ENCODE peak calls at places on chromosomes 13 and 19, in eight cellular contexts. X, I, K, Q, D, O, W and J are unnamed samples.

GRCh38 chr19:45664575-45664974 is 3.4 kb upstream of the GIPR start:
- DNase-seq in I (no peak), O (no peak), K (no peak), X (no peak), Q (no peak), D (no peak), W (no peak), J (no peak)

GRCh38 chr19:40689339-40690049 is 957 bp downstream of the NUMBL start:
- DNase-seq in O (peak), I (no peak), X (no peak), Q (no peak), K (peak), W (no peak), D (peak), J (no peak)

GRCh38 chr13:112062619-112063308 is 4.2 kb upstream of the SOX1 start:
- DNase-seq in I (no peak), W (no peak), D (no peak), O (no peak), Q (no peak), K (no peak), X (no peak), J (no peak)

GRCh38 chr19:23261496-23262020 is 11.4 kb upstream of the ZNF724 start:
- DNase-seq in W (no peak), O (no peak), Q (no peak), I (no peak), X (no peak), K (no peak), D (no peak), J (no peak)

GRCh38 chr13:80196756-80197155 is 144.2 kb downstream of the SPRY2 start:
- DNase-seq in K (no peak), O (no peak), Q (no peak), W (no peak), I (no peak), X (peak), D (peak), J (no peak)

GRCh38 chr19:57233207-57233606 is 2.4 kb downstream of the AURKC start:
- DNase-seq in W (no peak), Q (no peak), K (no peak), D (no peak), I (no peak), O (no peak), X (no peak), J (no peak)

GRCh38 chr19:11749751-11750150 is 11.0 kb upstream of the ZNF823 start:
- DNase-seq in O (no peak), K (no peak), X (no peak), I (no peak), W (no peak), D (no peak), Q (no peak), J (no peak)

GRCh38 chr19:16338470-16339360 is 14.1 kb downstream of the KLF2 start:
- DNase-seq in K (no peak), W (no peak), Q (no peak), I (no peak), D (peak), O (peak), X (peak), J (peak)

GRCh38 chr19:13441810-13442512 is 64.3 kb downstream of the CACNA1A start:
- DNase-seq in O (peak), X (peak), I (peak), D (peak), K (no peak), Q (peak), W (no peak), J (no peak)

GRCh38 chr19:4579389-4579788 is 19.9 kb upstream of the SEMA6B start:
- DNase-seq in W (no peak), O (no peak), D (no peak), X (no peak), Q (no peak), I (no peak), K (no peak), J (no peak)

GRCh38 chr13:40059540-40060232 is 404.2 kb downstream of the COG6 start:
- DNase-seq in O (peak), I (no peak), W (no peak), X (no peak), D (peak), Q (no peak), K (no peak), J (no peak)

GRCh38 chr19:2699413-2700142 is 2.9 kb downstream of the GNG7 start:
- DNase-seq in I (no peak), K (no peak), Q (no peak), D (no peak), W (no peak), O (no peak), X (no peak), J (no peak)

GRCh38 chr19:41431426-41432386 is 4.5 kb upstream of the B3GNT8 start:
- DNase-seq in X (peak), O (peak), W (no peak), D (peak), K (no peak), I (no peak), Q (no peak), J (no peak)

GRCh38 chr13:91297503-91297902 is 50.0 kb upstream of the MIR17HG start:
- DNase-seq in Q (no peak), I (no peak), O (no peak), W (no peak), K (no peak), D (no peak), X (no peak), J (no peak)

GRCh38 chr13:110107568-110108347 is 199.2 kb downstream of the COL4A1 start:
- DNase-seq in K (no peak), O (no peak), X (no peak), I (no peak), D (peak), W (no peak), Q (no peak), J (no peak)

GRCh38 chr19:15562861-15563260 is 52.2 kb upstream of the CYP4F8 start:
- DNase-seq in I (peak), Q (no peak), O (peak), D (peak), W (no peak), X (peak), K (no peak), J (no peak)

GRCh38 chr19:38769635-38770211 is 3.6 kb downstream of the LGALS7 start:
- DNase-seq in D (peak), O (peak), W (no peak), I (no peak), X (peak), K (peak), Q (peak), J (peak)

GRCh38 chr19:406999-407491 is 1.9 kb downstream of the C2CD4C start:
- DNase-seq in K (no peak), X (no peak), I (no peak), Q (no peak), O (no peak), D (no peak), W (no peak), J (no peak)

GRCh38 chr13:20997301-20998061 is 63.9 kb downstream of the LATS2 start:
- DNase-seq in O (peak), W (no peak), I (no peak), X (peak), D (peak), K (no peak), Q (no peak), J (no peak)

GRCh38 chr19:55526216-55527196 is 10.4 kb downstream of the SBK2 start:
- DNase-seq in W (no peak), K (no peak), Q (no peak), X (peak), I (peak), O (peak), D (peak), J (no peak)

GRCh38 chr19:7729211-7729610 is 2.7 kb downstream of the CLEC4G start:
- DNase-seq in X (no peak), I (peak), D (no peak), Q (no peak), W (no peak), K (no peak), O (no peak), J (no peak)

GRCh38 chr19:56071151-56071550 is 49.9 kb downstream of the ZNF787 start:
- DNase-seq in W (no peak), I (no peak), O (no peak), X (no peak), Q (no peak), D (peak), K (no peak), J (no peak)

GRCh38 chr13:33743438-33744368 is 74.2 kb upstream of the RFC3 start:
- DNase-seq in K (no peak), D (peak), I (no peak), Q (peak), X (no peak), W (no peak), O (no peak), J (no peak)

GRCh38 chr19:14023404-14024235 is 4.3 kb upstream of the RLN3 start:
- DNase-seq in W (no peak), K (no peak), D (peak), Q (no peak), I (peak), O (no peak), X (no peak), J (no peak)

GRCh38 chr19:46428278-46429141 is at the start of gene PNMA8C:
- DNase-seq in X (peak), O (peak), W (peak), D (peak), Q (no peak), I (peak), K (no peak), J (peak)

GRCh38 chr19:7294571-7295212 is 478 bp upstream of the INSR start:
- DNase-seq in K (peak), I (peak), D (peak), W (peak), Q (no peak), X (peak), O (peak), J (no peak)

GRCh38 chr19:38953677-38954076 is 21.9 kb downstream of the FBXO17 start:
- DNase-seq in I (no peak), W (no peak), O (no peak), X (no peak), D (no peak), K (no peak), Q (no peak), J (no peak)

GRCh38 chr19:54420383-54421168 is 5.3 kb downstream of the TTYH1 start:
- DNase-seq in Q (no peak), K (no peak), X (no peak), D (no peak), O (no peak), I (no peak), W (no peak), J (no peak)

GRCh38 chr19:58319241-58319640 is 7.6 kb upstream of the ZSCAN22 start:
- DNase-seq in X (no peak), I (no peak), O (no peak), Q (no peak), D (no peak), K (no peak), W (no peak), J (no peak)